ENCODE peak calls at places on chromosomes 3 and 15, in seven cellular contexts. E is SK-N-SH; G is LHCN-M2; X is stimulated activated CD8-positive, alpha-beta memory T cell treated with anti-CD3 and anti-CD28 coated beads, Interleukin-4, amount 100 ng/mL, for 1 hour; Z is NCI-H1092 treated with DMSO at 0.1 percent for 48 hours; V is gastrocnemius medialis; C is fibroblast of the aortic adventitia. J is an unnamed sample.

GRCh38 chr15:101607102-101607501 is 45.1 kb downstream of the TM2D3 start:
- DNase-seq in G (no peak), X (no peak), Z (no peak), C (no peak), V (no peak), E (no peak), J (no peak)

GRCh38 chr3:194575484-194576210 is 57.6 kb downstream of the TMEM44 start:
- DNase-seq in G (peak), Z (no peak), E (no peak), C (peak), X (no peak), V (peak), J (no peak)

GRCh38 chr3:55818485-55818884 is 331.4 kb upstream of the WNT5A start:
- DNase-seq in V (no peak), C (peak), G (no peak), E (no peak), Z (no peak), X (no peak), J (no peak)

GRCh38 chr15:94744080-94744793 is 512.9 kb downstream of the MCTP2 start:
- DNase-seq in Z (no peak), G (no peak), V (no peak), E (no peak), C (no peak), X (no peak), J (no peak)

GRCh38 chr3:133037440-133037839 is 751 bp upstream of the TMEM108 start:
- DNase-seq in Z (no peak), X (no peak), G (no peak), V (no peak), E (no peak), C (no peak), J (no peak)

GRCh38 chr3:127184870-127185216 is 8.1 kb upstream of the PRR23E start:
- DNase-seq in X (no peak), G (no peak), V (no peak), C (no peak), Z (no peak), E (no peak), J (no peak)

GRCh38 chr3:46829699-46830208 is 33.5 kb downstream of the MYL3 start:
- DNase-seq in G (no peak), C (no peak), X (no peak), E (no peak), Z (no peak), V (no peak), J (no peak)

GRCh38 chr3:146747928-146748327 is 142.8 kb upstream of the PLSCR5 start:
- DNase-seq in E (no peak), G (peak), X (no peak), V (no peak), C (peak), Z (no peak), J (no peak)

GRCh38 chr15:86865920-86866319 is 786.2 kb downstream of the AGBL1 start:
- DNase-seq in E (no peak), C (no peak), X (no peak), V (no peak), G (peak), Z (no peak), J (no peak)

GRCh38 chr3:183159319-183159718 is 3.2 kb downstream of the LAMP3 start:
- DNase-seq in X (no peak), G (no peak), V (no peak), Z (no peak), C (no peak), E (no peak), J (no peak)

GRCh38 chr15:70701891-70702568 is 61.3 kb downstream of the UACA start:
- DNase-seq in V (peak), X (no peak), G (peak), Z (no peak), E (no peak), C (peak), J (no peak)

GRCh38 chr15:67082007-67082536 is 16.7 kb downstream of the SMAD3 start:
- DNase-seq in C (no peak), V (peak), Z (no peak), G (no peak), E (no peak), X (no peak), J (no peak)

GRCh38 chr3:171565671-171566070 is 105.5 kb upstream of the TNIK start:
- DNase-seq in V (no peak), X (no peak), C (peak), E (no peak), G (no peak), Z (peak), J (no peak)

GRCh38 chr15:63454812-63455211 is 49.6 kb upstream of the USP3 start:
- DNase-seq in C (no peak), E (no peak), G (no peak), V (no peak), X (no peak), Z (no peak), J (no peak)

GRCh38 chr3:135688003-135688402 is 277.5 kb upstream of the PPP2R3A start:
- DNase-seq in Z (no peak), C (no peak), E (no peak), G (no peak), X (no peak), V (no peak), J (no peak)

GRCh38 chr3:37574177-37574958 is 287.3 kb upstream of the CTDSPL start:
- DNase-seq in E (no peak), X (no peak), Z (no peak), V (no peak), G (no peak), C (no peak), J (no peak)

GRCh38 chr3:19213608-19214220 is 65.4 kb downstream of the KCNH8 start:
- DNase-seq in G (no peak), C (no peak), Z (no peak), X (no peak), V (no peak), E (no peak), J (peak)

GRCh38 chr3:187777331-187778046 is 32.2 kb upstream of the BCL6 start:
- DNase-seq in E (no peak), G (peak), Z (no peak), X (no peak), C (no peak), V (no peak), J (no peak)

GRCh38 chr3:8490079-8490552 is 11.5 kb upstream of the LMCD1 start:
- DNase-seq in C (peak), X (no peak), E (no peak), G (peak), V (peak), Z (peak), J (peak)

GRCh38 chr15:60387321-60387720 is 10.5 kb downstream of the ANXA2 start:
- DNase-seq in C (no peak), V (no peak), E (no peak), Z (no peak), X (no peak), G (no peak), J (no peak)

GRCh38 chr3:195059471-195060216 is 211.3 kb downstream of the XXYLT1 start:
- DNase-seq in V (no peak), X (no peak), Z (no peak), G (no peak), C (no peak), E (no peak), J (no peak)

GRCh38 chr3:56923546-56924224 is 121.9 kb upstream of the ARHGEF3 start:
- DNase-seq in G (peak), Z (no peak), X (peak), V (no peak), E (no peak), C (peak), J (no peak)

J was measured in BE2C.